ENCODE peak calls at places on chromosomes 7 and 10, in nine cellular contexts. One of them, this sample, is unnamed.

GRCh38 chr7:192035-192649 is at the start of gene FAM20C:
- DNase-seq in choroid plexus epithelial cell: peak
- DNase-seq in NCI-H1417 treated with DMSO at 0.1 percent for 48 hours: no peak
- DNase-seq in stimulated activated CD4-positive, alpha-beta T cell treated with anti-CD3 and anti-CD28 coated beads, Interleukin-1b, Interleukin-23, amount 100 ng/mL, for 48 hours: peak
- DNase-seq in memory B cell: peak
- DNase-seq in AG09309: no peak
- DNase-seq in KBM-7: peak
- DNase-seq in iPS-NIHi11: peak
- DNase-seq in PC-3: peak
- DNase-seq in this sample: peak

GRCh38 chr7:35351466-35351865 is 97.6 kb upstream of the TBX20 start:
- DNase-seq in choroid plexus epithelial cell: no peak
- DNase-seq in NCI-H1417 treated with DMSO at 0.1 percent for 48 hours: no peak
- DNase-seq in stimulated activated CD4-positive, alpha-beta T cell treated with anti-CD3 and anti-CD28 coated beads, Interleukin-1b, Interleukin-23, amount 100 ng/mL, for 48 hours: no peak
- DNase-seq in memory B cell: no peak
- DNase-seq in AG09309: no peak
- DNase-seq in KBM-7: no peak
- DNase-seq in iPS-NIHi11: no peak
- DNase-seq in PC-3: no peak
- DNase-seq in this sample: no peak

GRCh38 chr7:1065263-1066260 is 21.2 kb downstream of the GPR146 start:
- DNase-seq in choroid plexus epithelial cell: peak
- DNase-seq in NCI-H1417 treated with DMSO at 0.1 percent for 48 hours: no peak
- DNase-seq in stimulated activated CD4-positive, alpha-beta T cell treated with anti-CD3 and anti-CD28 coated beads, Interleukin-1b, Interleukin-23, amount 100 ng/mL, for 48 hours: peak
- DNase-seq in memory B cell: peak
- DNase-seq in AG09309: no peak
- DNase-seq in KBM-7: peak
- DNase-seq in iPS-NIHi11: peak
- DNase-seq in PC-3: peak
- DNase-seq in this sample: peak

GRCh38 chr7:22549051-22549450 is 49.1 kb upstream of the STEAP1B start:
- DNase-seq in choroid plexus epithelial cell: no peak
- DNase-seq in NCI-H1417 treated with DMSO at 0.1 percent for 48 hours: no peak
- DNase-seq in stimulated activated CD4-positive, alpha-beta T cell treated with anti-CD3 and anti-CD28 coated beads, Interleukin-1b, Interleukin-23, amount 100 ng/mL, for 48 hours: no peak
- DNase-seq in memory B cell: no peak
- DNase-seq in AG09309: no peak
- DNase-seq in KBM-7: no peak
- DNase-seq in iPS-NIHi11: no peak
- DNase-seq in PC-3: no peak
- DNase-seq in this sample: no peak

GRCh38 chr10:83605783-83606182 is 533.5 kb upstream of the GHITM start:
- DNase-seq in choroid plexus epithelial cell: no peak
- DNase-seq in NCI-H1417 treated with DMSO at 0.1 percent for 48 hours: no peak
- DNase-seq in stimulated activated CD4-positive, alpha-beta T cell treated with anti-CD3 and anti-CD28 coated beads, Interleukin-1b, Interleukin-23, amount 100 ng/mL, for 48 hours: no peak
- DNase-seq in memory B cell: no peak
- DNase-seq in AG09309: no peak
- DNase-seq in KBM-7: no peak
- DNase-seq in iPS-NIHi11: no peak
- DNase-seq in PC-3: no peak
- DNase-seq in this sample: no peak

GRCh38 chr7:106001196-106001595 is 38.1 kb downstream of the CDHR3 start:
- DNase-seq in choroid plexus epithelial cell: no peak
- DNase-seq in NCI-H1417 treated with DMSO at 0.1 percent for 48 hours: no peak
- DNase-seq in stimulated activated CD4-positive, alpha-beta T cell treated with anti-CD3 and anti-CD28 coated beads, Interleukin-1b, Interleukin-23, amount 100 ng/mL, for 48 hours: no peak
- DNase-seq in memory B cell: no peak
- DNase-seq in AG09309: no peak
- DNase-seq in KBM-7: no peak
- DNase-seq in iPS-NIHi11: no peak
- DNase-seq in PC-3: no peak
- DNase-seq in this sample: no peak

GRCh38 chr7:51198654-51199053 is 118.0 kb downstream of the COBL start:
- DNase-seq in choroid plexus epithelial cell: no peak
- DNase-seq in NCI-H1417 treated with DMSO at 0.1 percent for 48 hours: no peak
- DNase-seq in stimulated activated CD4-positive, alpha-beta T cell treated with anti-CD3 and anti-CD28 coated beads, Interleukin-1b, Interleukin-23, amount 100 ng/mL, for 48 hours: no peak
- DNase-seq in memory B cell: no peak
- DNase-seq in AG09309: no peak
- DNase-seq in KBM-7: no peak
- DNase-seq in iPS-NIHi11: no peak
- DNase-seq in PC-3: no peak
- DNase-seq in this sample: no peak

GRCh38 chr10:46250898-46251856 is 35.6 kb upstream of the ANTXRL start:
- DNase-seq in choroid plexus epithelial cell: no peak
- DNase-seq in NCI-H1417 treated with DMSO at 0.1 percent for 48 hours: no peak
- DNase-seq in stimulated activated CD4-positive, alpha-beta T cell treated with anti-CD3 and anti-CD28 coated beads, Interleukin-1b, Interleukin-23, amount 100 ng/mL, for 48 hours: no peak
- DNase-seq in memory B cell: no peak
- DNase-seq in AG09309: no peak
- DNase-seq in KBM-7: no peak
- DNase-seq in iPS-NIHi11: no peak
- DNase-seq in PC-3: no peak
- DNase-seq in this sample: no peak